ENCODE peak calls at places on chromosomes 3 and 15, in eight cellular contexts. One of them, this sample, is unnamed.

GRCh38 chr15:62464705-62465104 is 299.6 kb upstream of the C2CD4B start:
- DNase-seq in adrenal gland: no peak
- DNase-seq in ELR: peak; percentile 71
- DNase-seq in GM04504: no peak
- DNase-seq in prostate gland: no peak
- DNase-seq in amniotic stem cell: peak; percentile 48
- DNase-seq in HCT116: no peak
- DNase-seq in NCI-H2029: no peak
- DNase-seq in this sample: no peak

GRCh38 chr3:101900316-101900715 is 51.0 kb downstream of the NFKBIZ start:
- DNase-seq in adrenal gland: no peak
- DNase-seq in ELR: no peak
- DNase-seq in GM04504: no peak
- DNase-seq in prostate gland: no peak
- DNase-seq in amniotic stem cell: no peak
- DNase-seq in HCT116: no peak
- DNase-seq in NCI-H2029: no peak
- DNase-seq in this sample: no peak

GRCh38 chr3:141537866-141538265 is 51.0 kb downstream of the RASA2 start:
- DNase-seq in adrenal gland: no peak
- DNase-seq in ELR: no peak
- DNase-seq in GM04504: no peak
- DNase-seq in prostate gland: no peak
- DNase-seq in amniotic stem cell: no peak
- DNase-seq in HCT116: no peak
- DNase-seq in NCI-H2029: no peak
- DNase-seq in this sample: no peak

GRCh38 chr3:105532251-105532650 is 165.5 kb downstream of the ALCAM start:
- DNase-seq in adrenal gland: no peak
- DNase-seq in ELR: no peak
- DNase-seq in GM04504: no peak
- DNase-seq in prostate gland: no peak
- DNase-seq in amniotic stem cell: no peak
- DNase-seq in HCT116: no peak
- DNase-seq in NCI-H2029: no peak
- DNase-seq in this sample: no peak

GRCh38 chr3:139261754-139262632 is 81.8 kb upstream of the MRPS22 start:
- DNase-seq in adrenal gland: no peak
- DNase-seq in ELR: no peak
- DNase-seq in GM04504: no peak
- DNase-seq in prostate gland: no peak
- DNase-seq in amniotic stem cell: no peak
- DNase-seq in HCT116: no peak
- DNase-seq in NCI-H2029: no peak
- DNase-seq in this sample: no peak

GRCh38 chr15:53836618-53837017 is 77.2 kb upstream of the WDR72 start:
- DNase-seq in adrenal gland: no peak
- DNase-seq in ELR: no peak
- DNase-seq in GM04504: no peak
- DNase-seq in prostate gland: no peak
- DNase-seq in amniotic stem cell: no peak
- DNase-seq in HCT116: no peak
- DNase-seq in NCI-H2029: no peak
- DNase-seq in this sample: no peak

GRCh38 chr15:73732911-73733310 is 20.2 kb downstream of the INSYN1 start:
- DNase-seq in adrenal gland: no peak
- DNase-seq in ELR: no peak
- DNase-seq in GM04504: no peak
- DNase-seq in prostate gland: no peak
- DNase-seq in amniotic stem cell: no peak
- DNase-seq in HCT116: no peak
- DNase-seq in NCI-H2029: no peak
- DNase-seq in this sample: no peak

GRCh38 chr15:82105458-82106205 is 59.8 kb upstream of the MEX3B start:
- DNase-seq in adrenal gland: no peak
- DNase-seq in ELR: peak; percentile 76
- DNase-seq in GM04504: no peak
- DNase-seq in prostate gland: no peak
- DNase-seq in amniotic stem cell: no peak
- DNase-seq in HCT116: no peak
- DNase-seq in NCI-H2029: peak; percentile 68
- DNase-seq in this sample: no peak

GRCh38 chr15:65084500-65085206 is 8.1 kb downstream of the KBTBD13 start:
- DNase-seq in adrenal gland: no peak
- DNase-seq in ELR: no peak
- DNase-seq in GM04504: no peak
- DNase-seq in prostate gland: no peak
- DNase-seq in amniotic stem cell: no peak
- DNase-seq in HCT116: no peak
- DNase-seq in NCI-H2029: no peak
- DNase-seq in this sample: no peak

GRCh38 chr3:121598564-121598963 is 5.4 kb downstream of the FBXO40 start:
- DNase-seq in adrenal gland: no peak
- DNase-seq in ELR: no peak
- DNase-seq in GM04504: no peak
- DNase-seq in prostate gland: no peak
- DNase-seq in amniotic stem cell: no peak
- DNase-seq in HCT116: no peak
- DNase-seq in NCI-H2029: no peak
- DNase-seq in this sample: no peak

GRCh38 chr15:51444112-51444511 is 102.7 kb downstream of the GLDN start:
- DNase-seq in adrenal gland: no peak
- DNase-seq in ELR: no peak
- DNase-seq in GM04504: no peak
- DNase-seq in prostate gland: no peak
- DNase-seq in amniotic stem cell: no peak
- DNase-seq in HCT116: no peak
- DNase-seq in NCI-H2029: no peak
- DNase-seq in this sample: no peak

GRCh38 chr3:128076783-128077624 is 24.8 kb downstream of the SEC61A1 start:
- DNase-seq in adrenal gland: no peak
- DNase-seq in ELR: no peak
- DNase-seq in GM04504: no peak
- DNase-seq in prostate gland: no peak
- DNase-seq in amniotic stem cell: no peak
- DNase-seq in HCT116: no peak
- DNase-seq in NCI-H2029: peak; percentile 9
- DNase-seq in this sample: no peak

GRCh38 chr15:58797505-58797904 is 26.4 kb downstream of the MINDY2 start:
- DNase-seq in adrenal gland: no peak
- DNase-seq in ELR: no peak
- DNase-seq in GM04504: no peak
- DNase-seq in prostate gland: no peak
- DNase-seq in amniotic stem cell: no peak
- DNase-seq in HCT116: no peak
- DNase-seq in NCI-H2029: no peak
- DNase-seq in this sample: no peak

GRCh38 chr3:127288921-127289645 is 1.2 kb upstream of the PRR20G start:
- DNase-seq in adrenal gland: no peak
- DNase-seq in ELR: no peak
- DNase-seq in GM04504: no peak
- DNase-seq in prostate gland: no peak
- DNase-seq in amniotic stem cell: no peak
- DNase-seq in HCT116: no peak
- DNase-seq in NCI-H2029: no peak
- DNase-seq in this sample: no peak

GRCh38 chr15:86016750-86017149 is 62.9 kb upstream of the AGBL1 start:
- DNase-seq in adrenal gland: no peak
- DNase-seq in ELR: no peak
- DNase-seq in GM04504: no peak
- DNase-seq in prostate gland: no peak
- DNase-seq in amniotic stem cell: no peak
- DNase-seq in HCT116: no peak
- DNase-seq in NCI-H2029: no peak
- DNase-seq in this sample: no peak

GRCh38 chr3:123732447-123732846 is 147.6 kb upstream of the HACD2 start:
- DNase-seq in adrenal gland: no peak
- DNase-seq in ELR: peak; percentile 98
- DNase-seq in GM04504: no peak
- DNase-seq in prostate gland: no peak
- DNase-seq in amniotic stem cell: no peak
- DNase-seq in HCT116: no peak
- DNase-seq in NCI-H2029: peak; percentile 18
- DNase-seq in this sample: no peak

GRCh38 chr15:51076142-51076897 is 18.4 kb downstream of the TNFAIP8L3 start:
- DNase-seq in adrenal gland: no peak
- DNase-seq in ELR: no peak
- DNase-seq in GM04504: no peak
- DNase-seq in prostate gland: no peak
- DNase-seq in amniotic stem cell: no peak
- DNase-seq in HCT116: no peak
- DNase-seq in NCI-H2029: no peak
- DNase-seq in this sample: no peak

GRCh38 chr3:107800705-107801104 is 277.9 kb downstream of the BBX start:
- DNase-seq in adrenal gland: no peak
- DNase-seq in ELR: no peak
- DNase-seq in GM04504: no peak
- DNase-seq in prostate gland: no peak
- DNase-seq in amniotic stem cell: no peak
- DNase-seq in HCT116: no peak
- DNase-seq in NCI-H2029: no peak
- DNase-seq in this sample: no peak

GRCh38 chr3:146558811-146559210 is 14.4 kb upstream of the PLSCR1 start:
- DNase-seq in adrenal gland: no peak
- DNase-seq in ELR: no peak
- DNase-seq in GM04504: no peak
- DNase-seq in prostate gland: no peak
- DNase-seq in amniotic stem cell: no peak
- DNase-seq in HCT116: no peak
- DNase-seq in NCI-H2029: no peak
- DNase-seq in this sample: no peak

GRCh38 chr3:196198771-196199753 is 12.1 kb downstream of the ZDHHC19 start:
- DNase-seq in adrenal gland: no peak
- DNase-seq in ELR: peak; percentile 48
- DNase-seq in GM04504: no peak
- DNase-seq in prostate gland: no peak
- DNase-seq in amniotic stem cell: no peak
- DNase-seq in HCT116: no peak
- DNase-seq in NCI-H2029: no peak
- DNase-seq in this sample: no peak

GRCh38 chr3:100893590-100893989 is 99.6 kb downstream of the ABI3BP start:
- DNase-seq in adrenal gland: peak; percentile 44
- DNase-seq in ELR: peak; percentile 58
- DNase-seq in GM04504: no peak
- DNase-seq in prostate gland: no peak
- DNase-seq in amniotic stem cell: no peak
- DNase-seq in HCT116: no peak
- DNase-seq in NCI-H2029: no peak
- DNase-seq in this sample: no peak

GRCh38 chr3:32937331-32937730 is 14.1 kb upstream of the CCR4 start:
- DNase-seq in adrenal gland: no peak
- DNase-seq in ELR: no peak
- DNase-seq in GM04504: no peak
- DNase-seq in prostate gland: no peak
- DNase-seq in amniotic stem cell: no peak
- DNase-seq in HCT116: no peak
- DNase-seq in NCI-H2029: peak; percentile 64
- DNase-seq in this sample: no peak

GRCh38 chr3:140022061-140022781 is 87.2 kb downstream of the CLSTN2 start:
- DNase-seq in adrenal gland: no peak
- DNase-seq in ELR: no peak
- DNase-seq in GM04504: no peak
- DNase-seq in prostate gland: no peak
- DNase-seq in amniotic stem cell: no peak
- DNase-seq in HCT116: no peak
- DNase-seq in NCI-H2029: peak; percentile 7
- DNase-seq in this sample: peak; percentile 25

GRCh38 chr3:38382506-38383080 is 36.0 kb downstream of the XYLB start:
- DNase-seq in adrenal gland: no peak
- DNase-seq in ELR: no peak
- DNase-seq in GM04504: no peak
- DNase-seq in prostate gland: peak; percentile 52
- DNase-seq in amniotic stem cell: no peak
- DNase-seq in HCT116: no peak
- DNase-seq in NCI-H2029: no peak
- DNase-seq in this sample: no peak

GRCh38 chr3:127083778-127084355 is 101.0 kb downstream of the PLXNA1 start:
- DNase-seq in adrenal gland: no peak
- DNase-seq in ELR: no peak
- DNase-seq in GM04504: no peak
- DNase-seq in prostate gland: no peak
- DNase-seq in amniotic stem cell: no peak
- DNase-seq in HCT116: no peak
- DNase-seq in NCI-H2029: no peak
- DNase-seq in this sample: peak; percentile 51

GRCh38 chr15:74787251-74788041 is 5.6 kb downstream of the CSK start:
- DNase-seq in adrenal gland: peak; percentile 66
- DNase-seq in ELR: peak; percentile 75
- DNase-seq in GM04504: no peak
- DNase-seq in prostate gland: no peak
- DNase-seq in amniotic stem cell: no peak
- DNase-seq in HCT116: no peak
- DNase-seq in NCI-H2029: no peak
- DNase-seq in this sample: peak; percentile 83

GRCh38 chr3:128278761-128279593 is 125.7 kb downstream of the EEFSEC start:
- DNase-seq in adrenal gland: peak; percentile 46
- DNase-seq in ELR: peak; percentile 78
- DNase-seq in GM04504: peak; percentile 83
- DNase-seq in prostate gland: peak; percentile 28
- DNase-seq in amniotic stem cell: peak; percentile 67
- DNase-seq in HCT116: no peak
- DNase-seq in NCI-H2029: peak; percentile 49
- DNase-seq in this sample: peak; percentile 72

GRCh38 chr3:192354687-192355086 is 372.7 kb downstream of the FGF12 start:
- DNase-seq in adrenal gland: no peak
- DNase-seq in ELR: no peak
- DNase-seq in GM04504: no peak
- DNase-seq in prostate gland: no peak
- DNase-seq in amniotic stem cell: no peak
- DNase-seq in HCT116: no peak
- DNase-seq in NCI-H2029: no peak
- DNase-seq in this sample: no peak

GRCh38 chr3:17550624-17551023 is 191.8 kb downstream of the TBC1D5 start:
- DNase-seq in adrenal gland: no peak
- DNase-seq in ELR: no peak
- DNase-seq in GM04504: no peak
- DNase-seq in prostate gland: no peak
- DNase-seq in amniotic stem cell: no peak
- DNase-seq in HCT116: no peak
- DNase-seq in NCI-H2029: no peak
- DNase-seq in this sample: no peak

GRCh38 chr15:90558182-90558581 is 28.5 kb downstream of the CRTC3 start:
- DNase-seq in adrenal gland: peak; percentile 52
- DNase-seq in ELR: no peak
- DNase-seq in GM04504: no peak
- DNase-seq in prostate gland: no peak
- DNase-seq in amniotic stem cell: no peak
- DNase-seq in HCT116: no peak
- DNase-seq in NCI-H2029: no peak
- DNase-seq in this sample: no peak

GRCh38 chr3:98213276-98213675 is 46.8 kb downstream of the OR5H15 start:
- DNase-seq in adrenal gland: no peak
- DNase-seq in ELR: no peak
- DNase-seq in GM04504: no peak
- DNase-seq in prostate gland: no peak
- DNase-seq in amniotic stem cell: no peak
- DNase-seq in HCT116: no peak
- DNase-seq in NCI-H2029: no peak
- DNase-seq in this sample: no peak

GRCh38 chr3:150106752-150107428 is 136.2 kb upstream of the PFN2 start:
- DNase-seq in adrenal gland: peak; percentile 23
- DNase-seq in ELR: peak; percentile 91
- DNase-seq in GM04504: peak; percentile 95
- DNase-seq in prostate gland: no peak
- DNase-seq in amniotic stem cell: peak; percentile 29
- DNase-seq in HCT116: no peak
- DNase-seq in NCI-H2029: no peak
- DNase-seq in this sample: no peak

GRCh38 chr15:62059818-62060115 is 480 bp downstream of the VPS13C start:
- DNase-seq in adrenal gland: peak; percentile 64
- DNase-seq in ELR: peak; percentile 72
- DNase-seq in GM04504: no peak
- DNase-seq in prostate gland: peak; percentile 23
- DNase-seq in amniotic stem cell: no peak
- DNase-seq in HCT116: no peak
- DNase-seq in NCI-H2029: no peak
- DNase-seq in this sample: peak; percentile 45